ENCODE peak calls at places on chromosomes 7 and 10, in ten cellular contexts. B, I, E, U, W, C, L, D, X and Y are unnamed samples.

GRCh38 chr7:3154881-3155494 is 111.3 kb upstream of the CARD11 start:
- DNase-seq in B (peak), I (peak), E (peak), U (peak), W (no peak), C (no peak), L (peak), D (no peak), X (peak), Y (peak)

GRCh38 chr10:114009281-114009996 is 34.2 kb upstream of the ADRB1 start:
- DNase-seq in B (no peak), I (no peak), E (no peak), U (no peak), W (no peak), C (no peak), L (no peak), D (no peak), X (no peak), Y (no peak)

GRCh38 chr10:87639493-87639892 is 20.2 kb upstream of the PAPSS2 start:
- DNase-seq in B (no peak), I (no peak), E (no peak), U (no peak), W (no peak), C (no peak), L (no peak), D (no peak), X (no peak), Y (no peak)

GRCh38 chr10:11177926-11178453 is 160.3 kb downstream of the CELF2 start:
- DNase-seq in B (no peak), I (no peak), E (no peak), U (no peak), W (no peak), C (peak), L (peak), D (peak), X (no peak), Y (no peak)

GRCh38 chr7:35035511-35035921 is 1.8 kb downstream of the DPY19L1 start:
- DNase-seq in B (peak), I (no peak), E (no peak), U (peak), W (no peak), C (no peak), L (no peak), D (peak), X (peak), Y (no peak)

GRCh38 chr7:41315764-41316163 is 387.1 kb downstream of the INHBA start:
- DNase-seq in B (no peak), I (peak), E (peak), U (no peak), W (no peak), C (no peak), L (no peak), D (no peak), X (peak), Y (no peak)

GRCh38 chr7:27158436-27159277 is 2.2 kb upstream of the HOXA7 start:
- DNase-seq in B (no peak), I (no peak), E (no peak), U (no peak), W (no peak), C (peak), L (peak), D (no peak), X (no peak), Y (no peak)

GRCh38 chr10:97740613-97741012 is 3.7 kb downstream of the ZFYVE27 start:
- DNase-seq in B (no peak), I (no peak), E (no peak), U (no peak), W (no peak), C (no peak), L (no peak), D (no peak), X (no peak), Y (no peak)

DNA sequence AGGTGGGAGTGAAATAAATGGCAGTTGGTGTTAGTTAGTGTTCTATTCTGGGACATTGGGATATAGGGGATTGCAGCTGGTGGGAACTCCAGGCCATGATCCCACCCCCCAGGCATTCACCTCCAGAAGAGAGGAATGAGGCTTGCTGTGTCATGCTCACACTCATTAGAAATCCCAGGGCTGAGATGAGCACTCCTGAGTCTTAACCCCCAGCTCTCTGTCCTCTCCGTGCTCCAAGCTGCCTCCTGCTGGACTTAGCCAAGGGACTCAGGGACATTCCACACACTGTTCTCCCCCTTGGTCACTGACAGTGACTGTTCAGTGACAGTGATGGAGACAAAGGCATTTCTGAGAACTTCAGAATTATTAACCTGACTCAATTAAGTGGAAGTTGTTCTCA is 21.5 kb downstream of the CYP26A1 start:
- DNase-seq in B (no peak), I (no peak), E (no peak), U (no peak), W (no peak), C (no peak), L (no peak), D (no peak), X (no peak), Y (no peak)
- TF ChIP-seq CTCF in B (no peak), I (no peak), E (no peak), U (no peak), W (no peak), C (no peak), L (no peak), D (no peak), X (no peak), Y (no peak)

GRCh38 chr7:151850484-151851159 is 26.3 kb downstream of the PRKAG2 start:
- DNase-seq in B (no peak), I (no peak), E (no peak), U (no peak), W (no peak), C (peak), L (no peak), D (peak), X (no peak), Y (no peak)
- TF ChIP-seq CTCF in B (no peak), I (no peak), E (no peak), U (no peak), W (no peak), C (no peak), L (no peak), D (no peak), X (no peak), Y (no peak)

DNA sequence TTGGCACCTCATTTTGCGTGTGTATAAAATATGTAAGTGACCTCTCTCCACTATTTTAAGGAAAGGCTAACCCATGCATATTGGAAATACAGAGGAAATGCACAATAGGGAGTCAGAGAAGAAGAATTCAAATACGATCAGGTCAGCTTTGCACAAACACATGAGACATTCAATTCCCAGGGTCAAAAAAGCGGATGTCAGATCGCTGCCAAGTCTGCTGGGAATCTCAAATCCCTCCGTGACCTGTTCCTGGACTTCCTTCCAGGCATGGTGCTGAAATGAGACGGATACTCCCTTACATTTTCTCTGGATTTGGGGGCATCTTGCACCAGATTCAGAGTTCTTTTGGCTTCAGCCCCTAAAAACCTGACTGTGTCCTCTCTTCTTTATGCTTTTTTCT is 91.9 kb upstream of the PRKCQ start:
- DNase-seq in B (no peak), I (no peak), E (no peak), U (peak), W (no peak), C (no peak), L (no peak), D (no peak), X (no peak), Y (no peak)
- TF ChIP-seq CTCF in B (no peak), I (no peak), E (no peak), U (no peak), W (no peak), C (no peak), L (no peak), D (no peak), X (no peak), Y (no peak)

GRCh38 chr7:151598045-151598444 is 78.3 kb upstream of the RHEB start:
- DNase-seq in B (no peak), I (no peak), E (no peak), U (peak), W (no peak), C (no peak), L (no peak), D (no peak), X (peak), Y (no peak)

GRCh38 chr7:151597541-151597940 is 77.8 kb upstream of the RHEB start:
- DNase-seq in B (no peak), I (no peak), E (no peak), U (no peak), W (no peak), C (no peak), L (no peak), D (no peak), X (no peak), Y (no peak)

GRCh38 chr7:151595702-151596340 is 76.1 kb upstream of the RHEB start:
- DNase-seq in B (no peak), I (no peak), E (no peak), U (no peak), W (no peak), C (no peak), L (no peak), D (no peak), X (peak), Y (no peak)

GRCh38 chr7:151601521-151602305 is 82.0 kb upstream of the RHEB start:
- DNase-seq in B (no peak), I (no peak), E (no peak), U (peak), W (no peak), C (no peak), L (no peak), D (no peak), X (no peak), Y (no peak)

DNA sequence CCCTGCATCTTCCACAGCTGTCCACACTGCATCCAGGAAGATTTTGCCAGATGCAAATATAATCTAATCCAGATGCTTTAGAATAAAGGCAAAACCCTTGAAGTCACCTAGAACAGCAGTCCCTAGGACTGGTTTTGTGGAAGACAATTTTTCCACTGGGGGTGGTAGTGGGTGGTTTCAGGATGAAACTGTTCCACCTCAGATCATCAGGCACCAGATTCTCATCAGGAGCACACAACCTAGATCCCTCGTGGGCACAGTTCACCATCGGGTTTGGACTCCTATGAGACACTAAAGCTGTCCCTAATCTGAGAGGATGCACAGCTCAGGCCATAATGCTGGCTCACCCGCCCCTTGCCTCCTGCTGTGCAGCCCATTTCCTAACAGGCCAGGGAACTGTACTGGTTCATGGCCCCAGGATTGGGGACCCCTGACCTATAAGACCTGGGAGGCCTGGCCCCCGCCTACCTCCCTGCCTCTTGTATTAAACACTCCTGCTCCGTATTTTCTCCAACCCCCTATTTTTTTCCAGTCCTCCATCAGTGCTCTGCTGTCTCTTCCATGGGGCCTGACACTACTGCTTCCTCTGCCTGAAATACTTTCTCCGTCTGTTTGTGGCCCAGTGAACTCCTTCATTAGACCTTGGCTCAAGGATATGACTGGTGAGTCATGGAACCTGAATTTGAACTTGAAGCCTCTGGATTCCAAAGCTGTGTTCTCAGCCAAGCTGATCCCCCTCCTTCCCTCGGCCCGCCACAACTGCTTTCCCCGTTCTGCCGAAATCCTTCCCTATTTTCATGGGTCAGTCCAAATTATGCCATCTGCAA is 79.9 kb upstream of the RHEB start:
- DNase-seq in B (peak), I (no peak), E (no peak), U (peak), W (no peak), C (no peak), L (no peak), D (no peak), X (peak), Y (no peak)
- TF ChIP-seq CTCF in B (no peak), I (no peak), E (no peak), U (peak), W (no peak), C (no peak), L (no peak), D (no peak), X (no peak), Y (no peak)

GRCh38 chr10:26858707-26859034 is 2.1 kb downstream of the ABI1 start:
- DNase-seq in B (no peak), I (no peak), E (no peak), U (peak), W (no peak), C (no peak), L (no peak), D (no peak), X (no peak), Y (no peak)
- TF ChIP-seq CTCF in B (no peak), I (no peak), E (no peak), U (no peak), W (no peak), C (no peak), L (no peak), D (no peak), X (no peak), Y (no peak)

GRCh38 chr7:87325576-87326370 is 19.7 kb upstream of the CROT start:
- DNase-seq in B (no peak), I (no peak), E (no peak), U (no peak), W (no peak), C (no peak), L (no peak), D (no peak), X (no peak), Y (no peak)
- TF ChIP-seq CTCF in B (no peak), I (no peak), E (no peak), U (no peak), W (no peak), C (no peak), L (no peak), D (no peak), X (no peak), Y (no peak)